ENCODE peak calls at places on chromosomes 3 and 15, in five cellular contexts. One of them, this sample, is unnamed.

GRCh38 chr15:37764733-37765191 is 169.7 kb upstream of the TMCO5A start:
- DNase-seq in HFF-Myc: peak; percentile 56
- DNase-seq in BJ: no peak
- DNase-seq in sigmoid colon: no peak
- DNase-seq in IMR-90: peak; percentile 74
- DNase-seq in this sample: no peak

GRCh38 chr3:149706905-149707304 is 45.4 kb downstream of the COMMD2 start:
- DNase-seq in HFF-Myc: peak; percentile 73
- DNase-seq in IMR-90: peak; percentile 54
- DNase-seq in sigmoid colon: no peak
- DNase-seq in BJ: no peak
- DNase-seq in this sample: no peak

GRCh38 chr3:30747771-30748281 is 141.4 kb downstream of the TGFBR2 start:
- DNase-seq in IMR-90: peak; percentile 79
- DNase-seq in BJ: no peak
- DNase-seq in HFF-Myc: peak; percentile 22
- DNase-seq in sigmoid colon: no peak
- DNase-seq in this sample: no peak

GRCh38 chr3:13378155-13378554 is 42.0 kb downstream of the NUP210 start:
- DNase-seq in sigmoid colon: no peak
- DNase-seq in IMR-90: peak; percentile 5
- DNase-seq in BJ: no peak
- DNase-seq in HFF-Myc: no peak
- DNase-seq in this sample: no peak

GRCh38 chr3:18586076-18586475 is 160.9 kb upstream of the SATB1 start:
- DNase-seq in sigmoid colon: no peak
- DNase-seq in HFF-Myc: no peak
- DNase-seq in IMR-90: no peak
- DNase-seq in BJ: no peak
- DNase-seq in this sample: no peak

GRCh38 chr15:26731965-26732364 is 40.9 kb downstream of the GABRB3 start:
- DNase-seq in IMR-90: no peak
- DNase-seq in BJ: no peak
- DNase-seq in sigmoid colon: no peak
- DNase-seq in HFF-Myc: no peak
- DNase-seq in this sample: no peak

GRCh38 chr3:144109944-144110343 is 138.3 kb downstream of the DIPK2A start:
- DNase-seq in sigmoid colon: no peak
- DNase-seq in IMR-90: no peak
- DNase-seq in HFF-Myc: no peak
- DNase-seq in BJ: no peak
- DNase-seq in this sample: no peak

GRCh38 chr15:49877117-49877860 is 241.7 kb downstream of the ATP8B4 start:
- DNase-seq in BJ: no peak
- DNase-seq in IMR-90: peak; percentile 60
- DNase-seq in sigmoid colon: no peak
- DNase-seq in HFF-Myc: no peak
- DNase-seq in this sample: no peak

GRCh38 chr3:146464005-146464595 is 5.3 kb downstream of the PLSCR2 start:
- DNase-seq in HFF-Myc: no peak
- DNase-seq in sigmoid colon: no peak
- DNase-seq in BJ: no peak
- DNase-seq in IMR-90: peak; percentile 72
- DNase-seq in this sample: no peak

GRCh38 chr3:49283997-49284396 is 7.0 kb upstream of the C3orf62 start:
- DNase-seq in IMR-90: no peak
- DNase-seq in sigmoid colon: no peak
- DNase-seq in BJ: no peak
- DNase-seq in HFF-Myc: no peak
- DNase-seq in this sample: no peak
- TF ChIP-seq CTCF in IMR-90: no peak
- TF ChIP-seq CTCF in sigmoid colon: no peak
- TF ChIP-seq CTCF in BJ: no peak
- TF ChIP-seq CTCF in HFF-Myc: no peak
- TF ChIP-seq CTCF in this sample: no peak

GRCh38 chr15:29692527-29692926 is 129.7 kb downstream of the TJP1 start:
- DNase-seq in IMR-90: no peak
- DNase-seq in HFF-Myc: no peak
- DNase-seq in sigmoid colon: no peak
- DNase-seq in BJ: no peak
- DNase-seq in this sample: no peak
- TF ChIP-seq CTCF in IMR-90: peak; percentile 17
- TF ChIP-seq CTCF in HFF-Myc: peak; percentile 16
- TF ChIP-seq CTCF in sigmoid colon: no peak
- TF ChIP-seq CTCF in BJ: peak; percentile 23
- TF ChIP-seq CTCF in this sample: peak; percentile 51

DNA sequence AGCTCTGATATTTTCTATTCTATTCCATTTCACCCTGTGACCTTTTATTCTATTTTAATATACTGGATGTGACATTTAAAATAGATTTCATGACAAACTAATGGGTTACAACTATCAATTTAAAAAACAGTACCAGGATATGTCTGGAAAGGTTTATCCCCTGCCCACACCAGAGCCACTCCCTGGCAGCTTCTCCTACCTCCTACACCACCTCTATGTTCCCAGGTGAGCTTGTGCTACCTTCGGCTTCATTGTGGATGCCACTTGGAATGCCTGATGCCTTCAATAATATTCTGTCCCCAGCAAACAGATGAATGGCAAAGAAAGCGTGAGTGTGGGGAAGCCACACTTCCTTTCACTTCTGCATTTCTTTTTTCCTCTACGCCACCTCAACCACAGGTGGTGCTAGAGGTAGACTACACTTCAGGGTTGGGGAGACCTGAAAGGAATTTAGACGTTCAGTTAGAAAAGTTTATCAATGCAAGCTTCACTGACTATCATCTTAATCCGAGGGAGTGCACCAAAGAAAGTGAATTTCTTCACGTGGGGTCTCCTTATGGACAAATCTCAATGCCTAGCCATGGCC is 213.0 kb downstream of the SSR3 start:
- DNase-seq in IMR-90: no peak
- DNase-seq in sigmoid colon: no peak
- DNase-seq in BJ: no peak
- DNase-seq in HFF-Myc: no peak
- DNase-seq in this sample: no peak
- TF ChIP-seq CTCF in IMR-90: no peak
- TF ChIP-seq CTCF in sigmoid colon: no peak
- TF ChIP-seq CTCF in BJ: no peak
- TF ChIP-seq CTCF in HFF-Myc: no peak
- TF ChIP-seq CTCF in this sample: no peak

GRCh38 chr3:189822726-189823125 is 191.5 kb downstream of the TP63 start:
- DNase-seq in IMR-90: no peak
- DNase-seq in sigmoid colon: no peak
- DNase-seq in HFF-Myc: no peak
- DNase-seq in BJ: no peak
- DNase-seq in this sample: no peak
- TF ChIP-seq CTCF in IMR-90: no peak
- TF ChIP-seq CTCF in sigmoid colon: no peak
- TF ChIP-seq CTCF in HFF-Myc: no peak
- TF ChIP-seq CTCF in BJ: no peak
- TF ChIP-seq CTCF in this sample: no peak

DNA sequence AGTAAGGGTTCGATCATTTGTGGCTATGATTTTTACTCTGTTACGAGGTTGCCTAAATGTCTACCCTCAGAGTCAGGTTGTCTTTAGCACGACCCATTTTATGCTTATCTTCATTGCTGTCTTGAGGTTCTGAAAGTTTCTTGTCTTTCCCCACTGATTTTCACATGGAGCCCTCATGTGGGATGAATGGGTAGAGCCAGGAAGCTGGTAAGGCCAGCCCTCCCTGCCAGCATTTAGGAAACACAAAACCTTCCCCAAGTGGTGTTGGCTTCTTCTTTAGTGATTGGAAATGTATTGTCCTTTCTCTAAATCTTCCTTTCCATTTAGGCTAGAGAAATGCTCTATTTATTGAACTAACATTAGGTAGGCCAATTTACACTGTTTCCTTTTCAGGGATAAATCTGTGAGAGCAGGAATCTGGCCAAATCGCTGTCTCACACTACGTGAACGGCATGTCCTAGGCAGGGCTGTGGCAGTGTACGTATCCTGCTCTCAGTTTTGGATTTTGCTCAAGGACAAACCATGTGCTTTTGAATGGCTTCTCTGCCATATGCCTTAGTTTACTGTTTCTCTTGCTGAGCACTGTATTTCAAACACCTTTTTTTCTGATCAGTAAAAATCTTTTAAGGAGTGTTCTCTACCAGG is 43.7 kb downstream of the MYZAP start:
- DNase-seq in IMR-90: no peak
- DNase-seq in BJ: no peak
- DNase-seq in sigmoid colon: peak; percentile 77
- DNase-seq in HFF-Myc: no peak
- DNase-seq in this sample: no peak
- TF ChIP-seq CTCF in IMR-90: no peak
- TF ChIP-seq CTCF in BJ: peak; percentile 15
- TF ChIP-seq CTCF in sigmoid colon: no peak
- TF ChIP-seq CTCF in HFF-Myc: no peak
- TF ChIP-seq CTCF in this sample: peak; percentile 23

GRCh38 chr3:11832964-11833621 is 13.6 kb downstream of the TAMM41 start:
- DNase-seq in sigmoid colon: no peak
- DNase-seq in HFF-Myc: no peak
- DNase-seq in BJ: no peak
- DNase-seq in IMR-90: no peak
- DNase-seq in this sample: no peak

GRCh38 chr3:11835028-11835639 is 11.6 kb downstream of the TAMM41 start:
- DNase-seq in HFF-Myc: no peak
- DNase-seq in IMR-90: peak; percentile 46
- DNase-seq in BJ: no peak
- DNase-seq in sigmoid colon: no peak
- DNase-seq in this sample: no peak
- TF ChIP-seq CTCF in HFF-Myc: peak; percentile 19
- TF ChIP-seq CTCF in IMR-90: peak; percentile 61
- TF ChIP-seq CTCF in BJ: peak; percentile 49
- TF ChIP-seq CTCF in sigmoid colon: peak; percentile 35
- TF ChIP-seq CTCF in this sample: peak; percentile 89

GRCh38 chr3:89113887-89114840 is 6.7 kb downstream of the EPHA3 start:
- DNase-seq in HFF-Myc: peak; percentile 7
- DNase-seq in BJ: no peak
- DNase-seq in IMR-90: peak; percentile 42
- DNase-seq in sigmoid colon: peak; percentile 76
- DNase-seq in this sample: peak; percentile 88
- TF ChIP-seq CTCF in HFF-Myc: peak; percentile 68
- TF ChIP-seq CTCF in BJ: peak; percentile 85
- TF ChIP-seq CTCF in IMR-90: peak; percentile 51
- TF ChIP-seq CTCF in sigmoid colon: peak; percentile 58
- TF ChIP-seq CTCF in this sample: peak; percentile 92

GRCh38 chr3:71416868-71417267 is 166.7 kb downstream of the FOXP1 start:
- DNase-seq in HFF-Myc: no peak
- DNase-seq in IMR-90: no peak
- DNase-seq in BJ: no peak
- DNase-seq in sigmoid colon: no peak
- DNase-seq in this sample: no peak
- TF ChIP-seq CTCF in HFF-Myc: peak; percentile 15
- TF ChIP-seq CTCF in IMR-90: no peak
- TF ChIP-seq CTCF in BJ: no peak
- TF ChIP-seq CTCF in sigmoid colon: no peak
- TF ChIP-seq CTCF in this sample: peak; percentile 35

This sample was measured in chondrocyte.